ENCODE peak calls at places on chromosomes 5 and 9, in six cellular contexts. One of them, this sample, is unnamed.

GRCh38 chr5:102921341-102922047 is 166.4 kb downstream of the PAM start:
- DNase-seq in K562: no peak
- DNase-seq in SK-N-SH: no peak
- DNase-seq in GM12878: no peak
- DNase-seq in H1: no peak
- DNase-seq in HepG2: no peak
- DNase-seq in this sample: no peak

GRCh38 chr5:37198066-37198465 is 51.1 kb downstream of the CPLANE1 start:
- DNase-seq in K562: no peak
- DNase-seq in SK-N-SH: no peak
- DNase-seq in GM12878: no peak
- DNase-seq in H1: no peak
- DNase-seq in HepG2: no peak
- DNase-seq in this sample: no peak

GRCh38 chr5:39951070-39951469 is 526.3 kb upstream of the DAB2 start:
- DNase-seq in K562: no peak
- DNase-seq in SK-N-SH: no peak
- DNase-seq in GM12878: no peak
- DNase-seq in H1: no peak
- DNase-seq in HepG2: no peak
- DNase-seq in this sample: no peak

GRCh38 chr5:60404171-60404570 is 295.8 kb downstream of the DEPDC1B start:
- DNase-seq in K562: no peak
- DNase-seq in SK-N-SH: no peak
- DNase-seq in GM12878: no peak
- DNase-seq in H1: no peak
- DNase-seq in HepG2: peak
- DNase-seq in this sample: no peak

GRCh38 chr9:4237748-4238511 is 61.9 kb downstream of the GLIS3 start:
- DNase-seq in K562: no peak
- DNase-seq in SK-N-SH: no peak
- DNase-seq in GM12878: no peak
- DNase-seq in H1: no peak
- DNase-seq in HepG2: no peak
- DNase-seq in this sample: no peak

GRCh38 chr5:80284720-80285119 is 28.9 kb upstream of the SERINC5 start:
- DNase-seq in K562: no peak
- DNase-seq in SK-N-SH: no peak
- DNase-seq in GM12878: no peak
- DNase-seq in H1: no peak
- DNase-seq in HepG2: no peak
- DNase-seq in this sample: no peak

GRCh38 chr5:11477786-11478185 is 426.5 kb downstream of the CTNND2 start:
- DNase-seq in K562: no peak
- DNase-seq in SK-N-SH: no peak
- DNase-seq in GM12878: no peak
- DNase-seq in H1: no peak
- DNase-seq in HepG2: no peak
- DNase-seq in this sample: no peak

GRCh38 chr9:105237246-105237645 is 7.2 kb upstream of the SLC44A1 start:
- DNase-seq in K562: no peak
- DNase-seq in SK-N-SH: no peak
- DNase-seq in GM12878: no peak
- DNase-seq in H1: no peak
- DNase-seq in HepG2: no peak
- DNase-seq in this sample: no peak

GRCh38 chr5:91478096-91478495 is 95.0 kb upstream of the ARRDC3 start:
- DNase-seq in K562: no peak
- DNase-seq in SK-N-SH: no peak
- DNase-seq in GM12878: no peak
- DNase-seq in H1: no peak
- DNase-seq in HepG2: no peak
- DNase-seq in this sample: no peak

GRCh38 chr5:180769821-180770220 is 30.0 kb upstream of the OR2Y1 start:
- DNase-seq in K562: no peak
- DNase-seq in SK-N-SH: no peak
- DNase-seq in GM12878: no peak
- DNase-seq in H1: no peak
- DNase-seq in HepG2: peak
- DNase-seq in this sample: no peak

GRCh38 chr5:107072967-107073366 is 597.8 kb downstream of the EFNA5 start:
- DNase-seq in K562: no peak
- DNase-seq in SK-N-SH: no peak
- DNase-seq in GM12878: no peak
- DNase-seq in H1: no peak
- DNase-seq in HepG2: no peak
- DNase-seq in this sample: no peak

GRCh38 chr5:8114597-8115266 is 245.8 kb downstream of the MTRR start:
- DNase-seq in K562: no peak
- DNase-seq in SK-N-SH: no peak
- DNase-seq in GM12878: no peak
- DNase-seq in H1: no peak
- DNase-seq in HepG2: no peak
- DNase-seq in this sample: no peak

GRCh38 chr5:73917433-73917832 is 291.4 kb downstream of the ARHGEF28 start:
- DNase-seq in K562: no peak
- DNase-seq in SK-N-SH: no peak
- DNase-seq in GM12878: no peak
- DNase-seq in H1: no peak
- DNase-seq in HepG2: no peak
- DNase-seq in this sample: no peak

GRCh38 chr9:134222018-134222573 is 57.7 kb upstream of the RNU6ATAC start:
- DNase-seq in K562: no peak
- DNase-seq in SK-N-SH: no peak
- DNase-seq in GM12878: no peak
- DNase-seq in H1: no peak
- DNase-seq in HepG2: no peak
- DNase-seq in this sample: no peak

GRCh38 chr9:133522073-133522910 is 2.5 kb downstream of the MYMK start:
- DNase-seq in K562: no peak
- DNase-seq in SK-N-SH: peak
- DNase-seq in GM12878: no peak
- DNase-seq in H1: no peak
- DNase-seq in HepG2: no peak
- DNase-seq in this sample: no peak

GRCh38 chr5:42403236-42403635 is 20.0 kb upstream of the GHR start:
- DNase-seq in K562: no peak
- DNase-seq in SK-N-SH: no peak
- DNase-seq in GM12878: no peak
- DNase-seq in H1: no peak
- DNase-seq in HepG2: no peak
- DNase-seq in this sample: no peak

GRCh38 chr9:84277646-84278045 is 62.9 kb downstream of the SLC28A3 start:
- DNase-seq in K562: no peak
- DNase-seq in SK-N-SH: no peak
- DNase-seq in GM12878: no peak
- DNase-seq in H1: no peak
- DNase-seq in HepG2: no peak
- DNase-seq in this sample: no peak

GRCh38 chr9:101636247-101636646 is 41.5 kb upstream of the PPP3R2 start:
- DNase-seq in K562: no peak
- DNase-seq in SK-N-SH: no peak
- DNase-seq in GM12878: no peak
- DNase-seq in H1: no peak
- DNase-seq in HepG2: no peak
- DNase-seq in this sample: no peak

GRCh38 chr9:96417610-96418073 is 528 bp downstream of the ZNF367 start:
- DNase-seq in K562: no peak
- DNase-seq in SK-N-SH: peak
- DNase-seq in GM12878: no peak
- DNase-seq in H1: no peak
- DNase-seq in HepG2: no peak
- DNase-seq in this sample: no peak

GRCh38 chr5:96172436-96172835 is 210.8 kb upstream of the ELL2 start:
- DNase-seq in K562: no peak
- DNase-seq in SK-N-SH: no peak
- DNase-seq in GM12878: no peak
- DNase-seq in H1: no peak
- DNase-seq in HepG2: no peak
- DNase-seq in this sample: no peak

GRCh38 chr5:134846641-134846960 is 833 bp downstream of the C5orf24 start:
- DNase-seq in K562: peak
- DNase-seq in SK-N-SH: peak
- DNase-seq in GM12878: no peak
- DNase-seq in H1: no peak
- DNase-seq in HepG2: peak
- DNase-seq in this sample: no peak

GRCh38 chr5:14184725-14185124 is 41.6 kb downstream of the TRIO start:
- DNase-seq in K562: no peak
- DNase-seq in SK-N-SH: no peak
- DNase-seq in GM12878: no peak
- DNase-seq in H1: no peak
- DNase-seq in HepG2: no peak
- DNase-seq in this sample: no peak

GRCh38 chr5:15995206-15996052 is 184.2 kb downstream of the MARCHF11 start:
- DNase-seq in K562: no peak
- DNase-seq in SK-N-SH: peak
- DNase-seq in GM12878: no peak
- DNase-seq in H1: no peak
- DNase-seq in HepG2: peak
- DNase-seq in this sample: no peak

GRCh38 chr9:69034071-69034470 is 1.5 kb upstream of the FXN start:
- DNase-seq in K562: no peak
- DNase-seq in SK-N-SH: no peak
- DNase-seq in GM12878: no peak
- DNase-seq in H1: no peak
- DNase-seq in HepG2: no peak
- DNase-seq in this sample: no peak

GRCh38 chr9:83334320-83334719 is 203.9 kb downstream of the FRMD3 start:
- DNase-seq in K562: peak
- DNase-seq in SK-N-SH: peak
- DNase-seq in GM12878: peak
- DNase-seq in H1: no peak
- DNase-seq in HepG2: peak
- DNase-seq in this sample: peak

GRCh38 chr9:371349-371748 is 156.7 kb downstream of the DOCK8 start:
- DNase-seq in K562: peak
- DNase-seq in SK-N-SH: no peak
- DNase-seq in GM12878: no peak
- DNase-seq in H1: no peak
- DNase-seq in HepG2: no peak
- DNase-seq in this sample: no peak

GRCh38 chr5:53480474-53481353 is at the start of gene FST:
- DNase-seq in K562: peak
- DNase-seq in SK-N-SH: peak
- DNase-seq in GM12878: no peak
- DNase-seq in H1: no peak
- DNase-seq in HepG2: no peak
- DNase-seq in this sample: no peak

DNA sequence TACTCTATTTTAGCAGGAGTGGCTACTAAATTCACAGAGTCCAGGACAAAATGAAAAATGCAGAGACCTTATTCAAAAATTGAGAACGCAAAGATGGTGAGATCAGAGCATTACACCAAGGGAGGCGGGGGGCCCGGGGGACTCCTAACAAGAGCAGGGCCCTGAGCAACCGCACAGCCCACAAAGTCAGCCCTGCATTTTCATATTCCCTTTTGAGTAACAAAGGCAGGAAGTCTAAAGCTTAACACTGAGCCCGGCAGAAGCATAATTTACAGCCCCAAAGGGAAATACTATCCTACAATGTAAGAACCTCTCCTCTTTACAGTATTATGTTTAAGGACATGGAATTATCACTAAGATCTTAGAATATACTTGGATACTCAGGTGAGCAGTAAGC is 69.3 kb downstream of the TLE1 start:
- DNase-seq in K562: no peak
- DNase-seq in SK-N-SH: no peak
- DNase-seq in GM12878: no peak
- DNase-seq in H1: no peak
- DNase-seq in HepG2: no peak
- DNase-seq in this sample: no peak
- TF ChIP-seq GABPA in K562: no peak
- TF ChIP-seq GABPA in SK-N-SH: no peak
- TF ChIP-seq GABPA in GM12878: no peak
- TF ChIP-seq GABPA in H1: no peak
- TF ChIP-seq GABPA in HepG2: no peak
- TF ChIP-seq GABPA in this sample: no peak

GRCh38 chr9:137160716-137161557 is 8.9 kb downstream of the LRRC26 start:
- DNase-seq in K562: no peak
- DNase-seq in SK-N-SH: no peak
- DNase-seq in GM12878: no peak
- DNase-seq in H1: no peak
- DNase-seq in HepG2: no peak
- DNase-seq in this sample: no peak
- H3K4me3 ChIP-seq in K562: no peak
- H3K4me3 ChIP-seq in SK-N-SH: no peak
- H3K4me3 ChIP-seq in GM12878: no peak
- H3K4me3 ChIP-seq in H1: peak
- H3K4me3 ChIP-seq in HepG2: no peak
- H3K4me3 ChIP-seq in this sample: no peak

DNA sequence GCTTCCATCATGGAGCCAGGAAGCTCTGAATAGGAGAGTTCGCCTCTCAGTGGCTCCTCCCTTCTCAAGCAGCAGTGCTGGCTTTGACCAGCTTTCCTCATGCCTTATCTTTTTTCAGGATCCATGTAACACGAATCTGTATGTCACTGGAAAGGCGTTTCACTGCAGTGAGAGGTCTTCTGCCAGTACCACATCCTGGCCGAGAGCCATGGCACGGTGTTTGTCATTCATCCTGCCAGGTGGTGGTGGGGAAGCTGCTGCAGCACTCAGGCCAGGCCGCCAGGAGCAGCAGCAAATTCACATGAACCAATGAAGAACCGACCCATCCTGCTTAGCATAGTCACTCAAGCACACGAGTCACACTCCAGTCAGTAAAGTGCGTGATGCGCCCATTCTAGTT is 179.0 kb downstream of the FANCC start:
- DNase-seq in K562: no peak
- DNase-seq in SK-N-SH: peak
- DNase-seq in GM12878: no peak
- DNase-seq in H1: no peak
- DNase-seq in HepG2: no peak
- DNase-seq in this sample: no peak
- TF ChIP-seq CTCF in K562: peak
- TF ChIP-seq CTCF in SK-N-SH: no peak
- TF ChIP-seq CTCF in GM12878: no peak
- TF ChIP-seq CTCF in H1: peak
- TF ChIP-seq CTCF in HepG2: no peak
- TF ChIP-seq CTCF in this sample: no peak

DNA sequence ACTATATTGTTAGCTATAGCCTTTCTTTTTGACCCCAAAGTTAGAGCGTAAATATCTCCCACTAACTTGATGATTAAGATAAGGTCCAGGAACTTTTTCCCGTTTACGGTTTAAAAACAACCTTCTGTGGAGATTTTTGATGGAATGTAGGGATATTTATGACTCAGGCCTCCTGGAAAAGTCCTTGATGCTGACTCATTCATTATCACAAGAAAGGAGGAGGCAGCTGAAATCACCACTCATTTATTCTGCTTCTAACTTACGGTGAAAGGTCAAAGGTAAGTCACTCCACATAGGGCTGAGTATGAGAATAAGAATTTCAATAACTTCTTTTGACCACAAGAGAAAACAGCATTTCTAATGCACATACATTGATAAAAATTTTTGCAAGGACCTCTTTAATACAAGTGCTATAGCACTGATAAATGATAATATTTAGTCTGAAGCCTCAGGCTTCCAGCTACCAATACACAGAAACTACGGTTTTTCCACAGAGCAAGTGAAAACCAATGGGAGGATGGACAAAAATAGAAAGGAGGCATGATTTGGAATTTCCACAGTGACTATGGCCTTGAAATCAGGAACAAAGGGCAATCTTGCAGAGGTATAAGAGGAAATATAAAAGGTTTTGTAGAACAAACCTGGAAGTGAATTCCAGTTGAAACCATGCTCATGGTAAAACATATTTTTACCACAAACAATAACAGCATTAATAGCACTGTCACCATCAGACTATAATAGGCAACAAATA is 146.5 kb downstream of the PPP2R2B start:
- DNase-seq in K562: no peak
- DNase-seq in SK-N-SH: no peak
- DNase-seq in GM12878: no peak
- DNase-seq in H1: no peak
- DNase-seq in HepG2: no peak
- DNase-seq in this sample: no peak
- TF ChIP-seq GABPA in K562: no peak
- TF ChIP-seq GABPA in SK-N-SH: no peak
- TF ChIP-seq GABPA in GM12878: no peak
- TF ChIP-seq GABPA in H1: no peak
- TF ChIP-seq GABPA in HepG2: no peak
- TF ChIP-seq GABPA in this sample: no peak